ENCODE peak calls at places on chromosomes 5 and 9, in six cellular contexts. U is body of pancreas; Q is SK-N-SH; W is right cardiac atrium; C is CD4-positive, alpha-beta T cell; M is PC-9. S is an unnamed sample.

GRCh38 chr9:110599468-110599867 is 19.9 kb upstream of the SVEP1 start:
- DNase-seq in U (no peak), Q (no peak), W (no peak), C (no peak), M (no peak), S (peak; percentile 69)

GRCh38 chr9:101445353-101446029 is 9.9 kb upstream of the ALDOB start:
- DNase-seq in U (peak; percentile 17), Q (no peak), W (no peak), C (no peak), M (no peak), S (no peak)

GRCh38 chr9:114156658-114157421 is 1.5 kb downstream of the COL27A1 start:
- DNase-seq in U (peak; percentile 65), Q (peak; percentile 73), W (peak; percentile 62), C (no peak), M (no peak), S (peak; percentile 81)

GRCh38 chr9:31290731-31291130 is 1093.7 kb upstream of the ACO1 start:
- DNase-seq in U (no peak), Q (no peak), W (no peak), C (no peak), M (no peak), S (no peak)

GRCh38 chr5:107293551-107293950 is 377.2 kb downstream of the EFNA5 start:
- DNase-seq in U (no peak), Q (no peak), W (no peak), C (no peak), M (no peak), S (no peak)

GRCh38 chr5:179319741-179320281 is 25.4 kb downstream of the ADAMTS2 start:
- DNase-seq in U (no peak), Q (no peak), W (peak; percentile 54), C (no peak), M (no peak), S (no peak)

GRCh38 chr9:134661791-134662142 is 20.2 kb downstream of the COL5A1 start:
- DNase-seq in U (peak; percentile 16), Q (peak; percentile 62), W (peak; percentile 57), C (no peak), M (no peak), S (no peak)

GRCh38 chr9:136847065-136847826 is 2.0 kb upstream of the PHPT1 start:
- DNase-seq in U (peak; percentile 47), Q (peak; percentile 73), W (peak; percentile 73), C (no peak), M (peak; percentile 69), S (peak; percentile 95)

GRCh38 chr5:123810253-123810652 is 298.3 kb downstream of the CSNK1G3 start:
- DNase-seq in U (peak; percentile 3), Q (no peak), W (peak; percentile 9), C (no peak), M (peak; percentile 58), S (peak; percentile 64)

GRCh38 chr5:95712347-95712958 is 18.7 kb upstream of the RHOBTB3 start:
- DNase-seq in U (no peak), Q (peak; percentile 14), W (no peak), C (no peak), M (peak; percentile 99), S (peak; percentile 87)

GRCh38 chr5:172758077-172758835 is 12.7 kb downstream of the DUSP1 start:
- DNase-seq in U (no peak), Q (no peak), W (no peak), C (no peak), M (peak; percentile 92), S (peak; percentile 87)

GRCh38 chr5:141958113-141958512 is at the start of gene PCDH12:
- DNase-seq in U (no peak), Q (peak; percentile 58), W (peak; percentile 64), C (no peak), M (no peak), S (no peak)

GRCh38 chr9:134192951-134193731 is 28.8 kb upstream of the RNU6ATAC start:
- DNase-seq in U (no peak), Q (peak; percentile 17), W (peak; percentile 10), C (no peak), M (no peak), S (peak; percentile 35)

GRCh38 chr9:108156270-108156998 is 666.9 kb upstream of the KLF4 start:
- DNase-seq in U (no peak), Q (no peak), W (no peak), C (no peak), M (peak; percentile 79), S (no peak)

GRCh38 chr9:86644315-86645034 is 290.3 kb upstream of the TUT7 start:
- DNase-seq in U (no peak), Q (no peak), W (no peak), C (no peak), M (no peak), S (no peak)

GRCh38 chr5:146051678-146052077 is 53.7 kb downstream of the PLAC8L1 start:
- DNase-seq in U (no peak), Q (no peak), W (no peak), C (no peak), M (no peak), S (no peak)

GRCh38 chr9:125125523-125125922 is 17.8 kb downstream of the SCAI start:
- DNase-seq in U (no peak), Q (no peak), W (no peak), C (no peak), M (no peak), S (no peak)

GRCh38 chr5:83374547-83374946 is 97.0 kb upstream of the VCAN start:
- DNase-seq in U (peak; percentile 41), Q (no peak), W (peak; percentile 46), C (no peak), M (no peak), S (no peak)

GRCh38 chr9:33510264-33511183 is 13.5 kb upstream of the ANKRD18B start:
- DNase-seq in U (peak; percentile 54), Q (peak; percentile 77), W (peak; percentile 68), C (peak; percentile 40), M (no peak), S (peak; percentile 83)

GRCh38 chr5:132776077-132776931 is 735 bp downstream of the SEPTIN8 start:
- DNase-seq in U (no peak), Q (peak; percentile 88), W (peak; percentile 48), C (no peak), M (no peak), S (peak; percentile 71)

GRCh38 chr5:135964670-135965320 is 10.0 kb upstream of the LECT2 start:
- DNase-seq in U (no peak), Q (no peak), W (no peak), C (no peak), M (no peak), S (no peak)

GRCh38 chr5:50553560-50553984 is 112.5 kb upstream of the EMB start:
- DNase-seq in U (no peak), Q (no peak), W (peak; percentile 11), C (no peak), M (no peak), S (no peak)

GRCh38 chr9:33850267-33850629 is 33.3 kb downstream of the UBE2R2 start:
- DNase-seq in U (no peak), Q (no peak), W (no peak), C (no peak), M (no peak), S (no peak)

GRCh38 chr5:178699854-178700253 is 30.6 kb downstream of the ZNF354A start:
- DNase-seq in U (no peak), Q (peak; percentile 63), W (no peak), C (no peak), M (no peak), S (no peak)

GRCh38 chr9:35690447-35691324 is 961 bp upstream of the TPM2 start:
- DNase-seq in U (peak; percentile 71), Q (peak; percentile 90), W (peak; percentile 83), C (no peak), M (no peak), S (peak; percentile 88)

GRCh38 chr9:35598863-35599590 is 6.0 kb upstream of the TESK1 start:
- DNase-seq in U (no peak), Q (no peak), W (no peak), C (no peak), M (no peak), S (peak; percentile 51)

GRCh38 chr5:130337179-130337888 is 433.1 kb downstream of the CHSY3 start:
- DNase-seq in U (no peak), Q (no peak), W (no peak), C (no peak), M (no peak), S (no peak)

GRCh38 chr5:143002459-143003327 is 232.5 kb downstream of the ARHGAP26 start:
- DNase-seq in U (peak; percentile 59), Q (no peak), W (no peak), C (no peak), M (no peak), S (peak; percentile 60)

GRCh38 chr5:161058751-161059150 is 206.7 kb upstream of the ATP10B start:
- DNase-seq in U (no peak), Q (no peak), W (no peak), C (no peak), M (no peak), S (no peak)

GRCh38 chr9:614421-614820 is 227.1 kb upstream of the DMRT1 start:
- DNase-seq in U (peak; percentile 52), Q (no peak), W (no peak), C (no peak), M (no peak), S (no peak)

GRCh38 chr5:68222310-68222709 is 6.8 kb downstream of the PIK3R1 start:
- DNase-seq in U (no peak), Q (no peak), W (no peak), C (no peak), M (no peak), S (no peak)

DNA sequence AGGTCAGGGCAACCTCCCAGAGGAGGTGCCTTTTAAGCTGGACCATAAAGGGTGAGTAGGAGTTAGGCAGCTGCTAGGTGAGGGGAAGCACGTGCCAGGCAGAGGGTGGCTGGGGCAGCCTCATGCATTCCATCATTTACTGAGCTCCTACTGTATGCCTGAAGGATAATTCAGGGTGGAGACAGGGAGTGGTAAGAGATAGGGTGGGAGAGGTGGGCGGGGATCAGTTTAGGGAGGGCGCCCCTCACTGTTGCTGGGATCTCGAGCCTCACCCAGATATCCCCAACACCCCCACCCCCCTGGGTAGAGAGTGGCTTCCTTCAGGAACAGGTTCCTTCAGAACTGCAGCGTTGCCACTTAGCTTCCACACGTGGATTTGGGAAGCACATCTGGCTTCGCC is 74.5 kb upstream of the ASS1 start:
- DNase-seq in U (no peak), Q (no peak), W (no peak), C (no peak), M (no peak), S (no peak)
- H3K27me3 ChIP-seq in U (no peaks in the 10 kb centered on the region), Q (no peaks in the 10 kb centered on the region), W (no peaks in the 10 kb centered on the region), C (no peaks in the 10 kb centered on the region), M (no peaks in the 10 kb centered on the region), S (no peaks in the 10 kb centered on the region)

GRCh38 chr9:14653511-14653910 is 39.7 kb downstream of the ZDHHC21 start:
- DNase-seq in U (no peak), Q (no peak), W (no peak), C (no peak), M (no peak), S (no peak)
- H3K9me3 ChIP-seq in U (no peaks in the 10 kb centered on the region), Q (peaks cover 17% of the 10 kb centered on the region), W (no peaks in the 10 kb centered on the region), C (peaks cover 12% of the 10 kb centered on the region), M (no peaks in the 10 kb centered on the region), S (peaks cover 36% of the 10 kb centered on the region)

GRCh38 chr9:131815971-131816873 is 76.3 kb upstream of the RAPGEF1 start:
- DNase-seq in U (no peak), Q (no peak), W (no peak), C (no peak), M (no peak), S (no peak)
- H3K27me3 ChIP-seq in U (peaks cover 5% of the 10 kb centered on the region), Q (peaks cover 9% of the 10 kb centered on the region), W (no peaks in the 10 kb centered on the region), C (peaks cover 10% of the 10 kb centered on the region), M (peaks cover 93% of the 10 kb centered on the region), S (no peaks in the 10 kb centered on the region)

DNA sequence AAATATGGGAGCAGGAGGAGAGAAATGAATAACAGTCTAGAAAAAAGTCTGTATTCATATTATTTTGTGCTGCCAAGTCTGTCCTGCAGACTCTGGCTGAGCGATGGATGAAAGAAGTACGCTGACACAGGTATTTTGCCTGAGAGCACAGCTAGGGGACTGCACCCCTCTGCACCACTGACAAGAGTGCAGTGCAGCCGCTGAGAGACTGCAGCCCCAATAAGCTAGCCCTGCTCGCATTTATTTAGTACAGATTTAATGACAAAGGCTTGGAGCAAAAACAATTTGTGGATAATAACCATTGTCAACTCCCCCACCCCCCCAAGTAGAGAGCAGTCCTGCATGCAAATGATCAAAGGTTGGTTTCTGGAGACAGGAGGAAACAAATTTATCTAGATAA is 13.3 kb upstream of the MRPS30 start:
- DNase-seq in U (no peak), Q (no peak), W (no peak), C (no peak), M (no peak), S (no peak)
- H3K9me3 ChIP-seq in U (peaks cover 15% of the 10 kb centered on the region), Q (no peaks in the 10 kb centered on the region), W (peaks cover 4% of the 10 kb centered on the region), C (peaks cover 20% of the 10 kb centered on the region), M (peaks cover 6% of the 10 kb centered on the region), S (peaks cover 84% of the 10 kb centered on the region)

S was measured in endodermal cell.